ENCODE peak calls at places on chromosomes 13 and 19, in four cellular contexts. One of them, this sample, is unnamed.

GRCh38 chr19:35449347-35450043 is 1.4 kb downstream of the FFAR2 start:
- DNase-seq in HCT116: no peak
- DNase-seq in WTC11: no peak
- DNase-seq in A549: no peak
- DNase-seq in this sample: no peak

GRCh38 chr13:45833663-45834062 is 17.9 kb downstream of the SIAH3 start:
- DNase-seq in WTC11: no peak
- DNase-seq in HCT116: peak; percentile 13
- DNase-seq in A549: no peak
- DNase-seq in this sample: peak; percentile 76

GRCh38 chr13:50208826-50209335 is 193.6 kb downstream of the KCNRG start:
- DNase-seq in HCT116: no peak
- DNase-seq in A549: peak; percentile 37
- DNase-seq in WTC11: peak; percentile 45
- DNase-seq in this sample: peak; percentile 100

GRCh38 chr19:34336781-34337271 is 28.2 kb upstream of the GPI start:
- DNase-seq in HCT116: peak; percentile 8
- DNase-seq in A549: peak; percentile 46
- DNase-seq in WTC11: no peak
- DNase-seq in this sample: peak; percentile 35

GRCh38 chr13:22357132-22357531 is 686.3 kb downstream of the FGF9 start:
- DNase-seq in HCT116: no peak
- DNase-seq in A549: no peak
- DNase-seq in WTC11: no peak
- DNase-seq in this sample: peak; percentile 3

GRCh38 chr13:93066187-93066586 is 160.4 kb upstream of the GPC6 start:
- DNase-seq in WTC11: no peak
- DNase-seq in HCT116: no peak
- DNase-seq in A549: no peak
- DNase-seq in this sample: no peak

GRCh38 chr13:23552661-23553060 is 17.6 kb upstream of the TNFRSF19 start:
- DNase-seq in HCT116: no peak
- DNase-seq in WTC11: no peak
- DNase-seq in A549: no peak
- DNase-seq in this sample: no peak

GRCh38 chr13:33958964-33959363 is 141.0 kb downstream of the RFC3 start:
- DNase-seq in HCT116: no peak
- DNase-seq in WTC11: no peak
- DNase-seq in A549: no peak
- DNase-seq in this sample: no peak

GRCh38 chr19:35344511-35345031 is 3.1 kb upstream of the FFAR1 start:
- DNase-seq in WTC11: no peak
- DNase-seq in A549: no peak
- DNase-seq in HCT116: no peak
- DNase-seq in this sample: no peak

GRCh38 chr13:114102521-114103288 is 29.7 kb downstream of the RASA3 start:
- DNase-seq in WTC11: peak; percentile 9
- DNase-seq in A549: no peak
- DNase-seq in HCT116: no peak
- DNase-seq in this sample: no peak

GRCh38 chr13:98511435-98511834 is 65.5 kb downstream of the STK24 start:
- DNase-seq in A549: no peak
- DNase-seq in HCT116: no peak
- DNase-seq in WTC11: no peak
- DNase-seq in this sample: no peak

GRCh38 chr19:4324228-4324627 is 14.4 kb downstream of the STAP2 start:
- DNase-seq in HCT116: no peak
- DNase-seq in A549: no peak
- DNase-seq in WTC11: no peak
- DNase-seq in this sample: no peak

GRCh38 chr13:103067751-103068563 is 1.7 kb upstream of the SLC10A2 start:
- DNase-seq in WTC11: peak; percentile 70
- DNase-seq in HCT116: no peak
- DNase-seq in A549: no peak
- DNase-seq in this sample: no peak

GRCh38 chr19:15893498-15893897 is 4.4 kb downstream of the CYP4F2 start:
- DNase-seq in WTC11: no peak
- DNase-seq in A549: no peak
- DNase-seq in HCT116: no peak
- DNase-seq in this sample: no peak

GRCh38 chr13:44218501-44219240 is 155.0 kb upstream of the SERP2 start:
- DNase-seq in A549: no peak
- DNase-seq in HCT116: no peak
- DNase-seq in WTC11: no peak
- DNase-seq in this sample: no peak

GRCh38 chr19:2315818-2316353 is 7.9 kb upstream of the LINGO3 start:
- DNase-seq in WTC11: peak; percentile 82
- DNase-seq in HCT116: no peak
- DNase-seq in A549: no peak
- DNase-seq in this sample: peak; percentile 53

GRCh38 chr13:94112227-94112626 is 367.3 kb downstream of the DCT start:
- DNase-seq in WTC11: no peak
- DNase-seq in A549: no peak
- DNase-seq in HCT116: no peak
- DNase-seq in this sample: no peak

GRCh38 chr19:35013820-35014754 is 14.0 kb downstream of the GRAMD1A start:
- DNase-seq in WTC11: no peak
- DNase-seq in HCT116: no peak
- DNase-seq in A549: no peak
- DNase-seq in this sample: peak; percentile 71

GRCh38 chr13:35720690-35721554 is 244.4 kb upstream of the MAB21L1 start:
- DNase-seq in A549: peak; percentile 59
- DNase-seq in WTC11: peak; percentile 87
- DNase-seq in HCT116: peak; percentile 13
- DNase-seq in this sample: peak; percentile 60

GRCh38 chr19:4977299-4978174 is 8.6 kb downstream of the KDM4B start:
- DNase-seq in WTC11: no peak
- DNase-seq in HCT116: no peak
- DNase-seq in A549: no peak
- DNase-seq in this sample: no peak

DNA sequence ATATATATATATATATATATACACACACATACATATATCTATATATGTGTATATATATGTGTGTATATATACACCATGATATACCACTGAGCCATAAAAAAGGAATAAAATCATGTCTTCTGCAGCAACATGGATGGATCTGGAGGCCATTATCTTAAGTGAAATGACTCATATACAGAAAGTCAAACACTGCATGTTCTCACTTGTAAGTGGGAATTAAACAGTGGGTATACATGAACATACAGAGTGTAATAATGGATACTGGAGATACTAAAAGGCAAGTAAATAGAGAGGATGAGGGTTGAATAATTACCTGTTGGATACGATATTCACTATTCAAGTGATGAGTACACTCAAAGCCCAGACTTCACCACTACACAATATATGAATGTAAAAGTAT is 332.6 kb downstream of the SLITRK1 start:
- DNase-seq in HCT116: no peak
- DNase-seq in A549: no peak
- DNase-seq in WTC11: no peak
- DNase-seq in this sample: no peak
- TF ChIP-seq MAX in HCT116: no peak
- TF ChIP-seq MAX in A549: no peak
- TF ChIP-seq MAX in WTC11: no peak
- TF ChIP-seq MAX in this sample: no peak

GRCh38 chr13:27036236-27036981 is 135.2 kb downstream of the USP12 start:
- DNase-seq in HCT116: peak; percentile 32
- DNase-seq in WTC11: no peak
- DNase-seq in A549: peak; percentile 32
- DNase-seq in this sample: no peak

GRCh38 chr13:27037171-27037570 is 134.4 kb downstream of the USP12 start:
- DNase-seq in HCT116: no peak
- DNase-seq in A549: no peak
- DNase-seq in WTC11: no peak
- DNase-seq in this sample: no peak

GRCh38 chr13:27037571-27037970 is 134.0 kb downstream of the USP12 start:
- DNase-seq in WTC11: no peak
- DNase-seq in A549: no peak
- DNase-seq in HCT116: no peak
- DNase-seq in this sample: no peak

GRCh38 chr13:27039171-27039701 is 132.4 kb downstream of the USP12 start:
- DNase-seq in A549: no peak
- DNase-seq in HCT116: no peak
- DNase-seq in WTC11: no peak
- DNase-seq in this sample: no peak

GRCh38 chr13:27038323-27038722 is 133.3 kb downstream of the USP12 start:
- DNase-seq in WTC11: no peak
- DNase-seq in A549: peak; percentile 52
- DNase-seq in HCT116: peak; percentile 34
- DNase-seq in this sample: no peak
- TF ChIP-seq MAX in WTC11: no peak
- TF ChIP-seq MAX in A549: peak; percentile 42
- TF ChIP-seq MAX in HCT116: peak; percentile 62
- TF ChIP-seq MAX in this sample: no peak

GRCh38 chr13:41746259-41746658 is 214.7 kb downstream of the VWA8 start:
- DNase-seq in HCT116: peak; percentile 39
- DNase-seq in A549: no peak
- DNase-seq in WTC11: no peak
- DNase-seq in this sample: no peak

GRCh38 chr13:41740479-41740878 is 220.4 kb downstream of the VWA8 start:
- DNase-seq in WTC11: no peak
- DNase-seq in A549: no peak
- DNase-seq in HCT116: no peak
- DNase-seq in this sample: no peak

DNA sequence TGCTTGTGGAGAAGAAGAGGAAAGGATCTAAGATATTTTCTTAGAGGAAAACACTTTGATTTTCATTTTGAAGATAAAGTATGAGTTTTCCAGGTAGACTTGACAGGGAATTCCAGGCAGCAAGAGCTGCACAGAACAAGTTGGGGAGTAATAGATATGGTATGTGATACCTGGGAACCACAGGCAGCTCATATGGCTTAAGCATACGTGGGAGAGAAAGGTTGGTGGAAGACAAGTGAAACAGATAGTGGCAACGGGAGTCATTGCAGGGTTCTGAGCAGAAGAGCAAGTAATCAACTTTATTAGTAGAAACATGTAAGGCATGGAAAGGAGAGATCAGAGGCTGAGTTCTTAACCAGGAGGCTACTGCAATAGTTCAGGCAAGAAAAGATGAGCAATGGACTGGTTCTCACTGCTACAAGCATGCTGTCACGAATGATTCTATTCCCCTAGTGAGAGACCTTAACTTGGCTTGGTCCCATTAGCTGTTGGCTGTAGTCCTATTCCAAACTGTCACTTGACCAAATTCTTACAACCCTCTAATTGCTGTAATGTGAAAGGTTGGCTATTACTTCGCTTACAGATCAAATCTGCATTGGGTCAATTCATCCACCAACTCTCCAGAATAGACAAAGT is 217.9 kb downstream of the VWA8 start:
- DNase-seq in WTC11: no peak
- DNase-seq in A549: no peak
- DNase-seq in HCT116: no peak
- DNase-seq in this sample: no peak
- TF ChIP-seq MAX in WTC11: no peak
- TF ChIP-seq MAX in A549: no peak
- TF ChIP-seq MAX in HCT116: no peak
- TF ChIP-seq MAX in this sample: no peak

GRCh38 chr19:51372021-51372648 is 319 bp downstream of the NKG7 start:
- DNase-seq in WTC11: no peak
- DNase-seq in A549: no peak
- DNase-seq in HCT116: no peak
- DNase-seq in this sample: no peak

GRCh38 chr19:51375504-51376221 is 3.2 kb upstream of the NKG7 start:
- DNase-seq in WTC11: no peak
- DNase-seq in A549: no peak
- DNase-seq in HCT116: no peak
- DNase-seq in this sample: peak; percentile 87

GRCh38 chr19:51370230-51370629 is 1.4 kb upstream of the CLDND2 start:
- DNase-seq in HCT116: no peak
- DNase-seq in WTC11: no peak
- DNase-seq in A549: no peak
- DNase-seq in this sample: no peak

GRCh38 chr19:51371186-51371690 is 1.2 kb downstream of the NKG7 start:
- DNase-seq in HCT116: no peak
- DNase-seq in WTC11: no peak
- DNase-seq in A549: no peak
- DNase-seq in this sample: no peak

GRCh38 chr19:51372649-51373504 is at the start of gene NKG7:
- DNase-seq in A549: no peak
- DNase-seq in HCT116: no peak
- DNase-seq in WTC11: no peak
- DNase-seq in this sample: peak; percentile 99
- TF ChIP-seq MAX in A549: no peak
- TF ChIP-seq MAX in HCT116: no peak
- TF ChIP-seq MAX in WTC11: no peak
- TF ChIP-seq MAX in this sample: peak; percentile 68

DNA sequence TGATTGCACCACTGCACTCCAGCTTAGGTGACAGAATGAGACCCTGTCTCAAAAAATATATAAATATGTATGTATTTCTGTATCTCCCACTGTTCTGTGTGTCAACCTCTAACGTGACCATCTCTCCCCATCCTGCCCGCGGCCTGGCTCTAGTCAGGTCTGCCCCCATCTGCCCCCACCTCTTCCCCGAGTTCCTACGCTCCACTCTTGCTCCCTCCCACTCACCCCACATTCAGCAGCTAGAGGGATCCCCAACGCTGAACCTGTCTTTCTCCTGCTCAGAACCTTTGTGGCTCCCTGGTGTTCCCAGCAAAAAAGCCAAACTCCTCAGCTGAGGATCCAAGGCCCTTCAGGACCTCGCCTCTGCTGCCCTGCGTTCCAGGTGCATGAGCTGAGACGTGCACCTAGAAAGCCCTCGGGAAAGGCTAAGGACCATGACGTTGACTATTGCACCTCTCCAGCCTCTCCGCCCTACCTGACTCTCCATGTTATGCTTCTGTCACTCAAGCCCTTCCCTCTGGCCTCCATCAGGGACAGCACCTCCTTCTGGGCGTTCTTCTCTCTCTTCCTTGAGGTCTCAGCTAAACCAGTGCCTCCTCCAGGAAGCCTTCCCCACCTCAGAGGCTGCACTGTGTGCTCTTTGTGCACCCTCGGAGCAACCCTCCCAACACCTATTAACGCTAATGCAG is 18.1 kb downstream of the AKT2 start:
- DNase-seq in A549: no peak
- DNase-seq in HCT116: no peak
- DNase-seq in WTC11: no peak
- DNase-seq in this sample: no peak
- TF ChIP-seq MAX in A549: no peak
- TF ChIP-seq MAX in HCT116: no peak
- TF ChIP-seq MAX in WTC11: no peak
- TF ChIP-seq MAX in this sample: no peak